ENCODE peak calls at places on chromosomes 7 and 10, in nine cellular contexts. One of them, this sample, is unnamed.

GRCh38 chr7:149569025-149569725 is 71.6 kb upstream of the ZNF746 start:
- DNase-seq in cardiac fibroblast: peak
- DNase-seq in Panc1: no peak
- DNase-seq in AG09309: no peak
- DNase-seq in right atrium auricular region: no peak
- DNase-seq in fibroblast of mammary gland: no peak
- DNase-seq in AG10803: peak
- DNase-seq in heart right ventricle: no peak
- DNase-seq in PC-9: no peak
- DNase-seq in this sample: no peak

GRCh38 chr7:113087278-113087998 is 811 bp upstream of the GPR85 start:
- DNase-seq in cardiac fibroblast: peak
- DNase-seq in Panc1: no peak
- DNase-seq in AG09309: peak
- DNase-seq in right atrium auricular region: no peak
- DNase-seq in fibroblast of mammary gland: peak
- DNase-seq in AG10803: peak
- DNase-seq in heart right ventricle: no peak
- DNase-seq in PC-9: peak
- DNase-seq in this sample: no peak

GRCh38 chr7:95578299-95578855 is 17.9 kb downstream of the PDK4 start:
- DNase-seq in cardiac fibroblast: no peak
- DNase-seq in Panc1: no peak
- DNase-seq in AG09309: no peak
- DNase-seq in right atrium auricular region: no peak
- DNase-seq in fibroblast of mammary gland: no peak
- DNase-seq in AG10803: no peak
- DNase-seq in heart right ventricle: no peak
- DNase-seq in PC-9: no peak
- DNase-seq in this sample: no peak

GRCh38 chr7:90271753-90272152 is 26.8 kb downstream of the CFAP69 start:
- DNase-seq in cardiac fibroblast: peak
- DNase-seq in Panc1: no peak
- DNase-seq in AG09309: peak
- DNase-seq in right atrium auricular region: no peak
- DNase-seq in fibroblast of mammary gland: peak
- DNase-seq in AG10803: peak
- DNase-seq in heart right ventricle: no peak
- DNase-seq in PC-9: no peak
- DNase-seq in this sample: no peak

GRCh38 chr7:130966246-130967009 is 232.4 kb upstream of the KLF14 start:
- DNase-seq in cardiac fibroblast: peak
- DNase-seq in Panc1: no peak
- DNase-seq in AG09309: no peak
- DNase-seq in right atrium auricular region: no peak
- DNase-seq in fibroblast of mammary gland: peak
- DNase-seq in AG10803: peak
- DNase-seq in heart right ventricle: no peak
- DNase-seq in PC-9: no peak
- DNase-seq in this sample: no peak

GRCh38 chr7:10643545-10643944 is 330.1 kb upstream of the PHF14 start:
- DNase-seq in cardiac fibroblast: no peak
- DNase-seq in Panc1: no peak
- DNase-seq in AG09309: no peak
- DNase-seq in right atrium auricular region: no peak
- DNase-seq in fibroblast of mammary gland: no peak
- DNase-seq in AG10803: no peak
- DNase-seq in heart right ventricle: no peak
- DNase-seq in PC-9: no peak
- DNase-seq in this sample: no peak

GRCh38 chr7:745431-745980 is 18.4 kb upstream of the PRKAR1B start:
- DNase-seq in cardiac fibroblast: no peak
- DNase-seq in Panc1: no peak
- DNase-seq in AG09309: no peak
- DNase-seq in right atrium auricular region: no peak
- DNase-seq in fibroblast of mammary gland: no peak
- DNase-seq in AG10803: no peak
- DNase-seq in heart right ventricle: no peak
- DNase-seq in PC-9: no peak
- DNase-seq in this sample: no peak

GRCh38 chr10:48473704-48474103 is 131.2 kb downstream of the ARHGAP22 start:
- DNase-seq in cardiac fibroblast: no peak
- DNase-seq in Panc1: no peak
- DNase-seq in AG09309: no peak
- DNase-seq in right atrium auricular region: no peak
- DNase-seq in fibroblast of mammary gland: no peak
- DNase-seq in AG10803: no peak
- DNase-seq in heart right ventricle: no peak
- DNase-seq in PC-9: no peak
- DNase-seq in this sample: no peak

GRCh38 chr10:1309969-1310789 is 254.0 kb downstream of the WDR37 start:
- DNase-seq in cardiac fibroblast: no peak
- DNase-seq in Panc1: no peak
- DNase-seq in AG09309: no peak
- DNase-seq in right atrium auricular region: peak
- DNase-seq in fibroblast of mammary gland: no peak
- DNase-seq in AG10803: no peak
- DNase-seq in heart right ventricle: no peak
- DNase-seq in PC-9: no peak
- DNase-seq in this sample: no peak

GRCh38 chr10:126592901-126593300 is 77.6 kb downstream of the C10orf90 start:
- DNase-seq in cardiac fibroblast: no peak
- DNase-seq in Panc1: no peak
- DNase-seq in AG09309: no peak
- DNase-seq in right atrium auricular region: no peak
- DNase-seq in fibroblast of mammary gland: no peak
- DNase-seq in AG10803: no peak
- DNase-seq in heart right ventricle: no peak
- DNase-seq in PC-9: no peak
- DNase-seq in this sample: no peak

GRCh38 chr10:95395947-95396449 is 105.2 kb upstream of the PDLIM1 start:
- DNase-seq in cardiac fibroblast: no peak
- DNase-seq in Panc1: no peak
- DNase-seq in AG09309: no peak
- DNase-seq in right atrium auricular region: no peak
- DNase-seq in fibroblast of mammary gland: no peak
- DNase-seq in AG10803: no peak
- DNase-seq in heart right ventricle: peak
- DNase-seq in PC-9: no peak
- DNase-seq in this sample: no peak

GRCh38 chr10:103204353-103205255 is 11.5 kb upstream of the NT5C2 start:
- DNase-seq in cardiac fibroblast: no peak
- DNase-seq in Panc1: no peak
- DNase-seq in AG09309: no peak
- DNase-seq in right atrium auricular region: no peak
- DNase-seq in fibroblast of mammary gland: no peak
- DNase-seq in AG10803: no peak
- DNase-seq in heart right ventricle: no peak
- DNase-seq in PC-9: peak
- DNase-seq in this sample: no peak

GRCh38 chr7:114426824-114427223 is 12.2 kb downstream of the FOXP2 start:
- DNase-seq in cardiac fibroblast: peak
- DNase-seq in Panc1: no peak
- DNase-seq in AG09309: no peak
- DNase-seq in right atrium auricular region: no peak
- DNase-seq in fibroblast of mammary gland: peak
- DNase-seq in AG10803: peak
- DNase-seq in heart right ventricle: no peak
- DNase-seq in PC-9: no peak
- DNase-seq in this sample: no peak

GRCh38 chr7:16801111-16801542 is 3.7 kb downstream of the AGR2 start:
- DNase-seq in cardiac fibroblast: peak
- DNase-seq in Panc1: no peak
- DNase-seq in AG09309: peak
- DNase-seq in right atrium auricular region: no peak
- DNase-seq in fibroblast of mammary gland: peak
- DNase-seq in AG10803: peak
- DNase-seq in heart right ventricle: no peak
- DNase-seq in PC-9: peak
- DNase-seq in this sample: no peak

GRCh38 chr7:128322040-128322643 is 21.6 kb downstream of the RBM28 start:
- DNase-seq in cardiac fibroblast: peak
- DNase-seq in Panc1: peak
- DNase-seq in AG09309: peak
- DNase-seq in right atrium auricular region: no peak
- DNase-seq in fibroblast of mammary gland: peak
- DNase-seq in AG10803: peak
- DNase-seq in heart right ventricle: no peak
- DNase-seq in PC-9: peak
- DNase-seq in this sample: no peak

DNA sequence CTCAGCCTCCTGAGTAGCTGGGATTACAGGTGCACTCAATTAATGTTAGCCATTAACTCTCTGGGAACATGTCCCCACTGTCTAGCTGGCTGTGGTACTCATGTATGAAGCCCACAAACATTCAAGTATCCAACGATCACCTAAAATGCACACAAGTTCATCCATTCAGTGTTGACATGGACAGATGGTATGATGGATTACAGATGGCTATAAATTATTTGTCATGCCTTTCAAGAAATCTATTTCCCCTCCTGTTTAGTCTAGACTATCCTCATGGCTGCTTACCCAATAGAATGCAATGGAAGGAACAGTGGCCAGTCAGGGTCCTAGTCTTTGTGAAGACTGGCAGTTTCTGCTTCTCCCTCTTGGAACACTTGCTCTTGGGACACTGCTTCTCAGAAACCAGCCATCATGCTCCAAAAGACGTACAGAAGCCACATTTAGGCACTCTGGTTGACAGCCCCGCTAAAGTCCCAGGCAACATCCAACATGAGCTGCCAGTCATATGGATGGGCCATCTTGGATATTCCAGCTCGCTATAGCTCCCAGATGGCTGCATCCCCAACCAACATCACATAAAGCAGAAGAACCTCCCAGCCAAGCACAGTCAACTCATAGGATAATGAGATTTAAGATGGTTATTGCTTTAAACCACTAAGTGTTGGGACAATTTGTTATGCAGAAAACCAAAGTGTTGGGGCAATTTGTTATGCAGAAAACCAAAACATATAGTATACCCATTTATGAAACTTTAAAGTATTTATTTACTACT is 33.1 kb downstream of the MYL10 start:
- DNase-seq in cardiac fibroblast: no peak
- DNase-seq in Panc1: no peak
- DNase-seq in AG09309: no peak
- DNase-seq in right atrium auricular region: no peak
- DNase-seq in fibroblast of mammary gland: no peak
- DNase-seq in AG10803: no peak
- DNase-seq in heart right ventricle: no peak
- DNase-seq in PC-9: no peak
- DNase-seq in this sample: no peak
- TF ChIP-seq CTCF in cardiac fibroblast: no peak
- TF ChIP-seq CTCF in Panc1: no peak
- TF ChIP-seq CTCF in AG09309: no peak
- TF ChIP-seq CTCF in right atrium auricular region: no peak
- TF ChIP-seq CTCF in fibroblast of mammary gland: no peak
- TF ChIP-seq CTCF in AG10803: no peak
- TF ChIP-seq CTCF in heart right ventricle: no peak
- TF ChIP-seq CTCF in PC-9: no peak
- TF ChIP-seq CTCF in this sample: no peak

GRCh38 chr10:25820496-25821415 is 113.3 kb upstream of the MYO3A start:
- DNase-seq in cardiac fibroblast: peak
- DNase-seq in Panc1: no peak
- DNase-seq in AG09309: no peak
- DNase-seq in right atrium auricular region: no peak
- DNase-seq in fibroblast of mammary gland: no peak
- DNase-seq in AG10803: no peak
- DNase-seq in heart right ventricle: no peak
- DNase-seq in PC-9: no peak
- DNase-seq in this sample: no peak
- H3K4me3 ChIP-seq in cardiac fibroblast: no peak
- H3K4me3 ChIP-seq in Panc1: no peak
- H3K4me3 ChIP-seq in AG09309: no peak
- H3K4me3 ChIP-seq in right atrium auricular region: no peak
- H3K4me3 ChIP-seq in fibroblast of mammary gland: no peak
- H3K4me3 ChIP-seq in AG10803: no peak
- H3K4me3 ChIP-seq in heart right ventricle: no peak
- H3K4me3 ChIP-seq in PC-9: peak
- H3K4me3 ChIP-seq in this sample: no peak

DNA sequence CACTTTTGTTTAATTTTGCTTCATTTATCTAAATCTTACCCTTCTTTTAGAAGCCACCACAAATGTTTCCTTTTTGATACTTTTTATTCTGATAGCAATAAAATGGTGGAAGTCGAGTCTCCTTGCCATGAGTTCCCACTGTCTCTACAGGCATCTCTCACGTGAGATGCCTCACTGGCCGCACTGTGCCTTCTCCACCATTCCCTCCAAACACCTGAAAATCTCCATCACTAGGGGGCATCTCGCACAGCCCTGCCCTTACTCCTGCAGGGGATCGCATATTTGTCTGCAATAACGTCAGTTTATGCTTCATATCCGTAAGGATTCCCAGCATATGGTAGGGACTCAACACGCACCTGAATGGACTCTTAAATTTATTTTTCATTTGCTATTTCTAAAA is 56.3 kb upstream of the NCAPG2 start:
- DNase-seq in cardiac fibroblast: no peak
- DNase-seq in Panc1: no peak
- DNase-seq in AG09309: no peak
- DNase-seq in right atrium auricular region: no peak
- DNase-seq in fibroblast of mammary gland: no peak
- DNase-seq in AG10803: no peak
- DNase-seq in heart right ventricle: no peak
- DNase-seq in PC-9: no peak
- DNase-seq in this sample: no peak
- TF ChIP-seq CTCF in cardiac fibroblast: peak
- TF ChIP-seq CTCF in Panc1: no peak
- TF ChIP-seq CTCF in AG09309: peak
- TF ChIP-seq CTCF in right atrium auricular region: no peak
- TF ChIP-seq CTCF in fibroblast of mammary gland: peak
- TF ChIP-seq CTCF in AG10803: peak
- TF ChIP-seq CTCF in heart right ventricle: no peak
- TF ChIP-seq CTCF in PC-9: peak
- TF ChIP-seq CTCF in this sample: no peak

DNA sequence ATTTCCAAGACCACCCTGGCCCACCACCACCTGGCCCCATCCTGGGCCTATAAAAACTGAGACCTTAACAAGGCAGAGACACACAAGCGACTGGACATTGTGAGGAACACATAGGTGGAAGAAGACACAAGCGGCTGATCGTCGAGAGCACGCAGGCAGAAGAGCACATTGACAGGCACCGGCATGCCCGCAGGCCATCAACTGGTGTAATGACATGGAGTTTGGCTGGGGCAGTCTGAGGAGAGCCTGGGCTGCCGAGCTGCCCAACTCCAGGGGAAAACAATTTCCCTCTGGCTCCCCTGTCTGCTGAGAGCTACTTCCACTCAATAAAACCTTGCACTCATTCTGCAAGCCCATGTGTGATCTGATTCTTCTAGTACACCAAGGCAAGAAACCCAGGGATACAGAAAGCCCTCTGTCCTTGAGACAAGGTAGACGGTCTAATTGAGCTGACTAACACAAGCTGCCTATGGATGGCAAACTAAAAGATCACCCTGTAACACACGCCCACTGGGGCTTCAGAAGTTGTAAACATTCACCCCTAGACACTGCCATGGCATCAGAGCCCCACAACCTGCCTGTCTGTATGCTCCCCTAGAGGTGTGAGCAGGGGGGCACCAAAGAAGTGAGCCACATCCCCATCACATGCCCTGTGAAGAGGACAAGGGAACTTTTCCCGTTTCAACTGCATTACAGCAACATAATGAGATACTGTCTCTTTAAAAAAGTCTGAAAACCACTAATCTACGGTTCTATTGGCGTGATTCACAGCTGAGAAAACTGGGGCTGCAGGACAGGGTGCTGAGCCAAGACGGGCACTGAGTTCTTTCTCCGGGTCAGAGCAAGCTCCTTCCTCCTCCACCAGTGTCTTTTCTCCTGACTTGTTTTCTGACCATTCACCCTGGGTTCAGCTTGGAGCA is 18.5 kb upstream of the TNS3 start:
- DNase-seq in cardiac fibroblast: peak
- DNase-seq in Panc1: no peak
- DNase-seq in AG09309: no peak
- DNase-seq in right atrium auricular region: no peak
- DNase-seq in fibroblast of mammary gland: peak
- DNase-seq in AG10803: peak
- DNase-seq in heart right ventricle: no peak
- DNase-seq in PC-9: peak
- DNase-seq in this sample: no peak
- H3K4me3 ChIP-seq in cardiac fibroblast: no peak
- H3K4me3 ChIP-seq in Panc1: no peak
- H3K4me3 ChIP-seq in AG09309: no peak
- H3K4me3 ChIP-seq in right atrium auricular region: no peak
- H3K4me3 ChIP-seq in fibroblast of mammary gland: no peak
- H3K4me3 ChIP-seq in AG10803: peak
- H3K4me3 ChIP-seq in heart right ventricle: no peak
- H3K4me3 ChIP-seq in PC-9: peak
- H3K4me3 ChIP-seq in this sample: no peak